ENCODE peak calls at places on chromosomes 3 and 15, in ten cellular contexts. One of them, this sample, is unnamed.

GRCh38 chr3:151766454-151766853 is 32.7 kb downstream of the AADACL2 start:
- DNase-seq in nephron progenitor cell: no peak
- DNase-seq in heart right ventricle: no peak
- DNase-seq in GM23338: no peak
- DNase-seq in Calu3: no peak
- DNase-seq in GM12864: no peak
- DNase-seq in tibial nerve: no peak
- DNase-seq in mammary epithelial cell: peak
- DNase-seq in lower lobe of right lung: no peak
- DNase-seq in cardiac fibroblast: peak
- DNase-seq in this sample: no peak

GRCh38 chr15:77633134-77633912 is 611 bp upstream of the LINGO1 start:
- DNase-seq in Calu3: peak
- DNase-seq in GM12864: peak
- DNase-seq in lower lobe of right lung: peak
- DNase-seq in cardiac fibroblast: peak
- DNase-seq in heart right ventricle: peak
- DNase-seq in GM23338: peak
- DNase-seq in mammary epithelial cell: peak
- DNase-seq in nephron progenitor cell: peak
- DNase-seq in tibial nerve: peak
- DNase-seq in this sample: peak

GRCh38 chr15:42461261-42461660 is 29.7 kb downstream of the ZNF106 start:
- DNase-seq in GM12864: no peak
- DNase-seq in lower lobe of right lung: no peak
- DNase-seq in GM23338: no peak
- DNase-seq in nephron progenitor cell: no peak
- DNase-seq in mammary epithelial cell: no peak
- DNase-seq in cardiac fibroblast: no peak
- DNase-seq in Calu3: no peak
- DNase-seq in heart right ventricle: no peak
- DNase-seq in tibial nerve: no peak
- DNase-seq in this sample: no peak

GRCh38 chr3:170128977-170129431 is 52.5 kb downstream of the PHC3 start:
- DNase-seq in Calu3: no peak
- DNase-seq in GM12864: peak
- DNase-seq in GM23338: no peak
- DNase-seq in heart right ventricle: no peak
- DNase-seq in cardiac fibroblast: peak
- DNase-seq in nephron progenitor cell: no peak
- DNase-seq in mammary epithelial cell: peak
- DNase-seq in tibial nerve: no peak
- DNase-seq in lower lobe of right lung: no peak
- DNase-seq in this sample: peak

GRCh38 chr3:25971736-25972135 is 181.8 kb downstream of the OXSM start:
- DNase-seq in GM23338: no peak
- DNase-seq in lower lobe of right lung: no peak
- DNase-seq in tibial nerve: no peak
- DNase-seq in nephron progenitor cell: no peak
- DNase-seq in mammary epithelial cell: no peak
- DNase-seq in Calu3: no peak
- DNase-seq in cardiac fibroblast: no peak
- DNase-seq in GM12864: no peak
- DNase-seq in heart right ventricle: no peak
- DNase-seq in this sample: no peak

GRCh38 chr15:29815000-29815704 is 7.1 kb downstream of the TJP1 start:
- DNase-seq in GM12864: no peak
- DNase-seq in lower lobe of right lung: no peak
- DNase-seq in heart right ventricle: no peak
- DNase-seq in Calu3: no peak
- DNase-seq in mammary epithelial cell: peak
- DNase-seq in nephron progenitor cell: no peak
- DNase-seq in GM23338: no peak
- DNase-seq in tibial nerve: no peak
- DNase-seq in cardiac fibroblast: peak
- DNase-seq in this sample: no peak

GRCh38 chr3:153973722-153974121 is 147.5 kb upstream of the ARHGEF26 start:
- DNase-seq in nephron progenitor cell: no peak
- DNase-seq in heart right ventricle: no peak
- DNase-seq in GM12864: no peak
- DNase-seq in tibial nerve: no peak
- DNase-seq in cardiac fibroblast: no peak
- DNase-seq in Calu3: no peak
- DNase-seq in GM23338: no peak
- DNase-seq in mammary epithelial cell: no peak
- DNase-seq in lower lobe of right lung: no peak
- DNase-seq in this sample: no peak

GRCh38 chr3:132256984-132257383 is 60.2 kb upstream of the ACP3 start:
- DNase-seq in tibial nerve: no peak
- DNase-seq in cardiac fibroblast: peak
- DNase-seq in mammary epithelial cell: peak
- DNase-seq in GM23338: peak
- DNase-seq in lower lobe of right lung: no peak
- DNase-seq in Calu3: peak
- DNase-seq in heart right ventricle: no peak
- DNase-seq in GM12864: no peak
- DNase-seq in nephron progenitor cell: peak
- DNase-seq in this sample: no peak

GRCh38 chr3:10702961-10703740 is 112.9 kb upstream of the SLC6A11 start:
- DNase-seq in GM12864: no peak
- DNase-seq in tibial nerve: no peak
- DNase-seq in nephron progenitor cell: peak
- DNase-seq in cardiac fibroblast: peak
- DNase-seq in lower lobe of right lung: no peak
- DNase-seq in heart right ventricle: no peak
- DNase-seq in Calu3: peak
- DNase-seq in mammary epithelial cell: no peak
- DNase-seq in GM23338: peak
- DNase-seq in this sample: no peak

GRCh38 chr3:27380433-27381357 is 11.5 kb upstream of the NEK10 start:
- DNase-seq in GM23338: no peak
- DNase-seq in GM12864: no peak
- DNase-seq in cardiac fibroblast: no peak
- DNase-seq in heart right ventricle: no peak
- DNase-seq in tibial nerve: no peak
- DNase-seq in lower lobe of right lung: no peak
- DNase-seq in nephron progenitor cell: no peak
- DNase-seq in Calu3: no peak
- DNase-seq in mammary epithelial cell: no peak
- DNase-seq in this sample: no peak

GRCh38 chr3:10835406-10835805 is 19.4 kb downstream of the SLC6A11 start:
- DNase-seq in nephron progenitor cell: no peak
- DNase-seq in GM23338: peak
- DNase-seq in mammary epithelial cell: no peak
- DNase-seq in heart right ventricle: no peak
- DNase-seq in Calu3: no peak
- DNase-seq in GM12864: no peak
- DNase-seq in cardiac fibroblast: no peak
- DNase-seq in tibial nerve: no peak
- DNase-seq in lower lobe of right lung: no peak
- DNase-seq in this sample: no peak

GRCh38 chr3:16317561-16317945 is 52.5 kb downstream of the OXNAD1 start:
- DNase-seq in cardiac fibroblast: no peak
- DNase-seq in GM23338: no peak
- DNase-seq in lower lobe of right lung: no peak
- DNase-seq in heart right ventricle: no peak
- DNase-seq in mammary epithelial cell: no peak
- DNase-seq in tibial nerve: no peak
- DNase-seq in nephron progenitor cell: no peak
- DNase-seq in Calu3: no peak
- DNase-seq in GM12864: no peak
- DNase-seq in this sample: no peak
- TF ChIP-seq CTCF in cardiac fibroblast: no peak
- TF ChIP-seq CTCF in GM23338: no peak
- TF ChIP-seq CTCF in lower lobe of right lung: no peak
- TF ChIP-seq CTCF in heart right ventricle: no peak
- TF ChIP-seq CTCF in mammary epithelial cell: no peak
- TF ChIP-seq CTCF in tibial nerve: no peak
- TF ChIP-seq CTCF in nephron progenitor cell: no peak
- TF ChIP-seq CTCF in Calu3: no peak
- TF ChIP-seq CTCF in GM12864: no peak
- TF ChIP-seq CTCF in this sample: no peak

GRCh38 chr15:39918688-39919385 is 1.2 kb downstream of the GPR176 start:
- DNase-seq in mammary epithelial cell: peak
- DNase-seq in heart right ventricle: no peak
- DNase-seq in nephron progenitor cell: no peak
- DNase-seq in Calu3: no peak
- DNase-seq in lower lobe of right lung: no peak
- DNase-seq in tibial nerve: no peak
- DNase-seq in GM12864: no peak
- DNase-seq in GM23338: no peak
- DNase-seq in cardiac fibroblast: peak
- DNase-seq in this sample: no peak

GRCh38 chr15:39920510-39921273 is 626 bp upstream of the GPR176 start:
- DNase-seq in GM12864: no peak
- DNase-seq in tibial nerve: peak
- DNase-seq in nephron progenitor cell: peak
- DNase-seq in Calu3: peak
- DNase-seq in lower lobe of right lung: peak
- DNase-seq in GM23338: peak
- DNase-seq in heart right ventricle: peak
- DNase-seq in cardiac fibroblast: peak
- DNase-seq in mammary epithelial cell: peak
- DNase-seq in this sample: peak

GRCh38 chr15:39921274-39921638 is 1.2 kb upstream of the GPR176 start:
- DNase-seq in heart right ventricle: no peak
- DNase-seq in mammary epithelial cell: no peak
- DNase-seq in lower lobe of right lung: no peak
- DNase-seq in Calu3: no peak
- DNase-seq in cardiac fibroblast: no peak
- DNase-seq in GM12864: no peak
- DNase-seq in tibial nerve: no peak
- DNase-seq in GM23338: no peak
- DNase-seq in nephron progenitor cell: no peak
- DNase-seq in this sample: no peak

GRCh38 chr15:39919396-39919739 is 698 bp downstream of the GPR176 start:
- DNase-seq in mammary epithelial cell: no peak
- DNase-seq in GM23338: peak
- DNase-seq in heart right ventricle: no peak
- DNase-seq in nephron progenitor cell: no peak
- DNase-seq in tibial nerve: no peak
- DNase-seq in cardiac fibroblast: no peak
- DNase-seq in lower lobe of right lung: no peak
- DNase-seq in Calu3: no peak
- DNase-seq in GM12864: no peak
- DNase-seq in this sample: no peak

GRCh38 chr15:39919740-39920509 is at the start of gene GPR176:
- DNase-seq in cardiac fibroblast: peak
- DNase-seq in mammary epithelial cell: peak
- DNase-seq in tibial nerve: peak
- DNase-seq in GM23338: peak
- DNase-seq in GM12864: no peak
- DNase-seq in Calu3: peak
- DNase-seq in lower lobe of right lung: peak
- DNase-seq in heart right ventricle: peak
- DNase-seq in nephron progenitor cell: peak
- DNase-seq in this sample: peak
- TF ChIP-seq CTCF in cardiac fibroblast: peak
- TF ChIP-seq CTCF in mammary epithelial cell: peak
- TF ChIP-seq CTCF in tibial nerve: no peak
- TF ChIP-seq CTCF in GM23338: no peak
- TF ChIP-seq CTCF in GM12864: no peak
- TF ChIP-seq CTCF in Calu3: no peak
- TF ChIP-seq CTCF in lower lobe of right lung: no peak
- TF ChIP-seq CTCF in heart right ventricle: no peak
- TF ChIP-seq CTCF in nephron progenitor cell: no peak
- TF ChIP-seq CTCF in this sample: no peak

GRCh38 chr3:13846716-13847570 is 32.9 kb downstream of the WNT7A start:
- DNase-seq in GM23338: no peak
- DNase-seq in nephron progenitor cell: no peak
- DNase-seq in lower lobe of right lung: peak
- DNase-seq in heart right ventricle: no peak
- DNase-seq in GM12864: no peak
- DNase-seq in mammary epithelial cell: no peak
- DNase-seq in tibial nerve: no peak
- DNase-seq in Calu3: no peak
- DNase-seq in cardiac fibroblast: no peak
- DNase-seq in this sample: no peak

GRCh38 chr3:13846238-13846637 is 33.6 kb downstream of the WNT7A start:
- DNase-seq in GM23338: no peak
- DNase-seq in lower lobe of right lung: no peak
- DNase-seq in mammary epithelial cell: no peak
- DNase-seq in Calu3: no peak
- DNase-seq in GM12864: no peak
- DNase-seq in nephron progenitor cell: no peak
- DNase-seq in cardiac fibroblast: no peak
- DNase-seq in tibial nerve: no peak
- DNase-seq in heart right ventricle: no peak
- DNase-seq in this sample: no peak

GRCh38 chr3:13844286-13844685 is 35.6 kb downstream of the WNT7A start:
- DNase-seq in cardiac fibroblast: no peak
- DNase-seq in Calu3: no peak
- DNase-seq in heart right ventricle: no peak
- DNase-seq in tibial nerve: no peak
- DNase-seq in GM23338: no peak
- DNase-seq in lower lobe of right lung: no peak
- DNase-seq in GM12864: no peak
- DNase-seq in nephron progenitor cell: no peak
- DNase-seq in mammary epithelial cell: no peak
- DNase-seq in this sample: no peak

GRCh38 chr3:13844911-13845310 is 35.0 kb downstream of the WNT7A start:
- DNase-seq in lower lobe of right lung: no peak
- DNase-seq in tibial nerve: no peak
- DNase-seq in nephron progenitor cell: no peak
- DNase-seq in heart right ventricle: no peak
- DNase-seq in GM12864: no peak
- DNase-seq in cardiac fibroblast: no peak
- DNase-seq in mammary epithelial cell: no peak
- DNase-seq in Calu3: no peak
- DNase-seq in GM23338: no peak
- DNase-seq in this sample: no peak

GRCh38 chr3:13845806-13846205 is 34.1 kb downstream of the WNT7A start:
- DNase-seq in lower lobe of right lung: no peak
- DNase-seq in mammary epithelial cell: no peak
- DNase-seq in tibial nerve: no peak
- DNase-seq in nephron progenitor cell: no peak
- DNase-seq in heart right ventricle: no peak
- DNase-seq in GM23338: no peak
- DNase-seq in GM12864: no peak
- DNase-seq in Calu3: no peak
- DNase-seq in cardiac fibroblast: no peak
- DNase-seq in this sample: no peak
- TF ChIP-seq CTCF in lower lobe of right lung: no peak
- TF ChIP-seq CTCF in mammary epithelial cell: no peak
- TF ChIP-seq CTCF in tibial nerve: no peak
- TF ChIP-seq CTCF in nephron progenitor cell: no peak
- TF ChIP-seq CTCF in heart right ventricle: no peak
- TF ChIP-seq CTCF in GM23338: no peak
- TF ChIP-seq CTCF in GM12864: no peak
- TF ChIP-seq CTCF in Calu3: no peak
- TF ChIP-seq CTCF in cardiac fibroblast: no peak
- TF ChIP-seq CTCF in this sample: no peak

DNA sequence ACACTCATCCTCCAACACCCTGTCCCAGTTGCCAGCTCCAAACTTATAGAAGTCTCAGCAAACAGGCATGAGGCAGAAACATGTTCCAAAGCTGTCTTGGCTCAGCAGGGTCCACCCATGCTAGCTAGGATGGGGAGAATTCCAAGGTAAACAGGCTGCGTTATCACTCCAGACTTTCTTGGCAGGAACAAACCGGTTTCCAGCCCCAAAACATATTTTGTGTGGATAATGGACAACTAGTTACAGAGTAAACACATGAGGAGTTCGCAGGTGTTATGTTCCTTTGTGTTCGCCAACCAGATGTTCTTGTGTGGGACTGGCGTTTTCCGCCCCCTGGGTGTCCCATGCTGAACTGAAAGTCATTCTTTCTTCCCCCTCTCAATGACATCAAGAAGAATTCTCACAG is 396.9 kb upstream of the RGMA start:
- DNase-seq in GM12864: no peak
- DNase-seq in tibial nerve: peak
- DNase-seq in GM23338: no peak
- DNase-seq in cardiac fibroblast: no peak
- DNase-seq in Calu3: no peak
- DNase-seq in nephron progenitor cell: no peak
- DNase-seq in mammary epithelial cell: no peak
- DNase-seq in heart right ventricle: peak
- DNase-seq in lower lobe of right lung: no peak
- DNase-seq in this sample: no peak
- TF ChIP-seq CTCF in GM12864: no peak
- TF ChIP-seq CTCF in tibial nerve: no peak
- TF ChIP-seq CTCF in GM23338: no peak
- TF ChIP-seq CTCF in cardiac fibroblast: no peak
- TF ChIP-seq CTCF in Calu3: no peak
- TF ChIP-seq CTCF in nephron progenitor cell: no peak
- TF ChIP-seq CTCF in mammary epithelial cell: no peak
- TF ChIP-seq CTCF in heart right ventricle: no peak
- TF ChIP-seq CTCF in lower lobe of right lung: no peak
- TF ChIP-seq CTCF in this sample: no peak